ENCODE peak calls at places on chromosome 22, in seven cellular contexts. Q is HepG2, R is GM12878, C is HCT116, M is K562, T is SK-N-SH, H is H1. I is an unnamed sample.

GRCh38 chr22:19522190-19522880 is 1.9 kb downstream of the CLDN5 start:
- DNase-seq in Q (no peak), R (no peak), C (no peak), M (peak), T (peak), H (no peak), I (no peak)

GRCh38 chr22:19844423-19845368 is 10.0 kb downstream of the GNB1L start:
- DNase-seq in Q (no peak), R (no peak), C (no peak), M (no peak), T (peak), H (peak), I (no peak)

GRCh38 chr22:50722716-50723428 is 15.1 kb upstream of the ACR start:
- DNase-seq in Q (no peak), R (no peak), C (no peak), M (no peak), T (no peak), H (no peak), I (no peak)

GRCh38 chr22:36383110-36383581 is 4.6 kb downstream of the MYH9 start:
- DNase-seq in Q (no peak), R (peak), C (no peak), M (no peak), T (no peak), H (no peak), I (no peak)

GRCh38 chr22:36528336-36528735 is 630 bp downstream of the EIF3D start:
- DNase-seq in Q (no peak), R (no peak), C (no peak), M (peak), T (peak), H (no peak), I (no peak)

GRCh38 chr22:46842606-46843005 is 80.2 kb downstream of the TBC1D22A start:
- DNase-seq in Q (no peak), R (no peak), C (no peak), M (no peak), T (no peak), H (peak), I (no peak)

GRCh38 chr22:17198188-17199130 is 20.8 kb downstream of the ADA2 start:
- DNase-seq in Q (no peak), R (no peak), C (no peak), M (peak), T (no peak), H (peak), I (no peak)

GRCh38 chr22:48431014-48431413 is 1396.7 kb downstream of the BRD1 start:
- DNase-seq in Q (no peak), R (no peak), C (no peak), M (no peak), T (no peak), H (no peak), I (no peak)

GRCh38 chr22:39546889-39547586 is 14.5 kb upstream of the RPS19BP1 start:
- DNase-seq in Q (no peak), R (no peak), C (no peak), M (no peak), T (no peak), H (no peak), I (no peak)

GRCh38 chr22:30186048-30186447 is 60.5 kb downstream of the LIF start:
- DNase-seq in Q (no peak), R (no peak), C (no peak), M (no peak), T (no peak), H (no peak), I (no peak)

GRCh38 chr22:37911273-37911672 is 5.2 kb downstream of the MICALL1 start:
- DNase-seq in Q (no peak), R (no peak), C (no peak), M (no peak), T (no peak), H (no peak), I (no peak)

GRCh38 chr22:46450931-46451660 is 86.3 kb downstream of the CELSR1 start:
- DNase-seq in Q (no peak), R (no peak), C (no peak), M (no peak), T (no peak), H (no peak), I (no peak)

GRCh38 chr22:19826619-19826950 is 28.1 kb downstream of the GNB1L start:
- DNase-seq in Q (no peak), R (no peak), C (no peak), M (no peak), T (no peak), H (no peak), I (no peak)

GRCh38 chr22:48492371-48493320 is 1335.0 kb downstream of the BRD1 start:
- DNase-seq in Q (peak), R (peak), C (peak), M (peak), T (peak), H (peak), I (peak)

GRCh38 chr22:30753701-30754100 is 59.0 kb downstream of the OSBP2 start:
- DNase-seq in Q (no peak), R (no peak), C (no peak), M (no peak), T (no peak), H (no peak), I (no peak)

GRCh38 chr22:48504519-48505140 is 1323.0 kb downstream of the BRD1 start:
- DNase-seq in Q (no peak), R (no peak), C (no peak), M (no peak), T (no peak), H (no peak), I (no peak)

GRCh38 chr22:49954354-49954753 is 6.2 kb upstream of the PIM3 start:
- DNase-seq in Q (no peak), R (no peak), C (no peak), M (no peak), T (no peak), H (no peak), I (no peak)

GRCh38 chr22:37680191-37680851 is 4.9 kb downstream of the LGALS1 start:
- DNase-seq in Q (no peak), R (no peak), C (no peak), M (no peak), T (no peak), H (no peak), I (no peak)

GRCh38 chr22:49849161-49850020 is 4.3 kb upstream of the ZBED4 start:
- DNase-seq in Q (no peak), R (no peak), C (no peak), M (no peak), T (peak), H (no peak), I (no peak)

GRCh38 chr22:20145832-20146223 is 5.0 kb downstream of the CCDC188 start:
- DNase-seq in Q (no peak), R (no peak), C (no peak), M (no peak), T (peak), H (no peak), I (no peak)

GRCh38 chr22:37213218-37213855 is 1.1 kb upstream of the SSTR3 start:
- DNase-seq in Q (no peak), R (no peak), C (no peak), M (no peak), T (no peak), H (no peak), I (no peak)

GRCh38 chr22:19179472-19180048 is 1.0 kb upstream of the SLC25A1 start:
- DNase-seq in Q (peak), R (peak), C (peak), M (peak), T (peak), H (peak), I (peak)

GRCh38 chr22:20101638-20102037 is 14.3 kb upstream of the RANBP1 start:
- DNase-seq in Q (no peak), R (no peak), C (no peak), M (no peak), T (no peak), H (no peak), I (no peak)

GRCh38 chr22:46551996-46552395 is 14.6 kb upstream of the CELSR1 start:
- DNase-seq in Q (no peak), R (no peak), C (no peak), M (no peak), T (no peak), H (no peak), I (no peak)

GRCh38 chr22:41021039-41021654 is 70.0 kb downstream of the RBX1 start:
- DNase-seq in Q (no peak), R (no peak), C (no peak), M (no peak), T (no peak), H (peak), I (no peak)

GRCh38 chr22:37433786-37434185 is 6.5 kb upstream of the ELFN2 start:
- DNase-seq in Q (no peak), R (no peak), C (no peak), M (no peak), T (no peak), H (no peak), I (no peak)

GRCh38 chr22:46008291-46008690 is 31.3 kb upstream of the WNT7B start:
- DNase-seq in Q (no peak), R (no peak), C (no peak), M (no peak), T (peak), H (no peak), I (no peak)

GRCh38 chr22:50432131-50432870 is 42.5 kb downstream of the SBF1 start:
- DNase-seq in Q (no peak), R (no peak), C (no peak), M (no peak), T (no peak), H (no peak), I (no peak)

GRCh38 chr22:23202812-23203451 is 22.6 kb downstream of the BCR start:
- DNase-seq in Q (no peak), R (no peak), C (no peak), M (no peak), T (no peak), H (no peak), I (no peak)

DNA sequence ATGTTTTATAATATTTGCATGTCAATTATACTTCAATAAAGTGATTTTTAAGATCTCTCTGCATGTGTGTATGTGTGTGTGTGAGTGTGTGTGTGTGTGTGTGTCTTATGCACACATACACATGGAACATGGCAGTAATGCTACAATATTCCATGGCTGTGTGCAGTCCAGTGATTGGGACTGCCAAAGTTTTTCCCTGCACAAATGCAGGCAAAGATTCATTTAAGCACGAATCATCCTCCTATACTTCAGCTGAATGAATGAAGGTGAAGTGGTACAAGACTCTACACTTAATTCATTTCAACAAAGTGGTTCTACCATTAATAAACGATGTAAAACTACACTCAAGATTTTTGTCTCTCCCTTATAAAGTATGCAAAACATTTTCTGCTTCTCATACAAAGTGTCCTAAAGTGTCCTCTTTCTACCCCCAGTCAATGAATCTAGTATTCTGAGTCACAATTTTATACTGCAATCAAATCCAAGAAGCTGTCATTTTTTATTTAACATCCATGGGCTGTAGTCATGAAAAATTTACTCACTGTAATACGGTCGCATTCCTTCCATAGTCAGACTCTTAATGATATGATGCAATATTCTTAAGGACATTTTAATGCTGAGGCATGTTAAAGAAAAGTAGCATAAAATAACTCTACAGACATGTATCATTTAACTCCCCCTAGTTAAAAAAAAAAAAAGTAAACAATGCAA is 132.4 kb downstream of the TTC28 start:
- DNase-seq in Q (no peak), R (no peak), C (no peak), M (no peak), T (no peak), H (no peak), I (no peak)
- TF ChIP-seq SIN3A in Q (no peak), R (no peak), C (no peak), M (no peak), T (no peak), H (no peak), I (no peak)

GRCh38 chr22:44455151-44455962 is 42.7 kb downstream of the RTL6 start:
- DNase-seq in Q (no peak), R (no peak), C (no peak), M (no peak), T (no peak), H (no peak), I (no peak)
- H3K4me3 ChIP-seq in Q (no peak), R (no peak), C (no peak), M (no peak), T (no peak), H (no peak), I (no peak)

DNA sequence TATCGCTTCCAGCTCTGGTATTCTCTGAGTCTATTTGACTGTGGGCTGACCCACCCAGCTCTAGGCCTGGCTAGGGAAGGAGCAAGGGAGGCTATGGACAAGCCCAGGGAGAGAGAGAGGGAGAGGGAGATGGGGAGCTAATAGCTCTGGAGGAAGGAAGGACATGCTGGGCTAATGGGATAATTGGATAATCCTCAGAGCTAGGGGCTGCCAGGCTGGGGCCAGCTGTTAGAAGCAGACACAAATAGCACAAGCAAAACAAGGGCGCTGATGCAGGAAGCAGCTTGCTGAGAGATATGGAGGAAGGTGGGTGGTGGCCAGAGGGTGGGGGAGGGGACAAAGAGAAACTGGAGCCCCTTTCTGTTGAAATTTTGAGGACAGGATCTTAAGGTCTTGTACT is 23.2 kb downstream of the ADORA2A start:
- DNase-seq in Q (no peak), R (no peak), C (no peak), M (no peak), T (peak), H (no peak), I (no peak)
- TF ChIP-seq POLR2AphosphoS5 in Q (no peak), R (no peak), C (no peak), M (no peak), T (no peak), H (no peak), I (no peak)

DNA sequence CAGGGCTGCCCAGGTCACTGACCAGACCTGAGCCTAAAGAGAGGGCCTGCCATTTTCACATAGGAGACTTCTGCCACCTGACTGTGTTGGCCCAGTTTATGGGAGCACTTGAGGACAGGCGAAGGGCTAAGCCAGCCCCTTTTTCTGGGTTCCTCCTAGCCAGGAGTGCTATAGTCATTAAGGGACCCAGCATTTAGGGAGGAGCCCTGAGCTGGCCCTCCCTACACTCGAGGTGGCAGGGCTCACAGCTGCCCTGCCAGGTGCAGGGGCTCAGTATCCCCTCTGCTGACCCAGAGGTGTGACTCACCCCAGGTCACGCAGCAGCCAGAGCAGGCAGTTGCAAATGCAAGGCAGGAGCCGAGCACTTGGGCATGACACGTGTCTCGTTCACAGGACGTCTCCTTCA is 86.3 kb upstream of the CRYBB3 start:
- DNase-seq in Q (no peak), R (no peak), C (no peak), M (no peak), T (no peak), H (no peak), I (no peak)
- TF ChIP-seq SIN3A in Q (no peak), R (no peak), C (no peak), M (no peak), T (no peak), H (no peak), I (no peak)

I was measured in Panc1.